ENCODE peak calls at places on chromosomes 12 and 14, in eight cellular contexts. One of them, this sample, is unnamed.

GRCh38 chr12:115597157-115597712 is 680.3 kb downstream of the MED13L start:
- DNase-seq in GM04503: peak
- DNase-seq in epithelial cell of esophagus: peak
- DNase-seq in GM12864: no peak
- DNase-seq in neural crest cell: no peak
- DNase-seq in activated naive CD8-positive, alpha-beta T cell treated with anti-CD3 and anti-CD28 coated beads, Interleukin-2, amount 10 ng/mL, durations not matched to agents 7 days and 5 days: no peak
- DNase-seq in left cardiac atrium: no peak
- DNase-seq in osteocyte: no peak
- DNase-seq in this sample: peak

GRCh38 chr14:104419865-104420458 is 159.6 kb upstream of the C14orf180 start:
- DNase-seq in epithelial cell of esophagus: no peak
- DNase-seq in neural crest cell: no peak
- DNase-seq in GM04503: no peak
- DNase-seq in left cardiac atrium: no peak
- DNase-seq in GM12864: no peak
- DNase-seq in activated naive CD8-positive, alpha-beta T cell treated with anti-CD3 and anti-CD28 coated beads, Interleukin-2, amount 10 ng/mL, durations not matched to agents 7 days and 5 days: no peak
- DNase-seq in osteocyte: no peak
- DNase-seq in this sample: no peak

GRCh38 chr12:90915353-90915752 is 39.6 kb downstream of the CCER1 start:
- DNase-seq in left cardiac atrium: no peak
- DNase-seq in epithelial cell of esophagus: no peak
- DNase-seq in GM12864: no peak
- DNase-seq in GM04503: no peak
- DNase-seq in neural crest cell: no peak
- DNase-seq in activated naive CD8-positive, alpha-beta T cell treated with anti-CD3 and anti-CD28 coated beads, Interleukin-2, amount 10 ng/mL, durations not matched to agents 7 days and 5 days: no peak
- DNase-seq in osteocyte: no peak
- DNase-seq in this sample: no peak

GRCh38 chr12:6032726-6033125 is 87.7 kb upstream of the ANO2 start:
- DNase-seq in GM04503: no peak
- DNase-seq in activated naive CD8-positive, alpha-beta T cell treated with anti-CD3 and anti-CD28 coated beads, Interleukin-2, amount 10 ng/mL, durations not matched to agents 7 days and 5 days: no peak
- DNase-seq in left cardiac atrium: no peak
- DNase-seq in epithelial cell of esophagus: no peak
- DNase-seq in GM12864: no peak
- DNase-seq in neural crest cell: no peak
- DNase-seq in osteocyte: no peak
- DNase-seq in this sample: no peak

GRCh38 chr12:104708891-104709290 is 249.2 kb downstream of the SLC41A2 start:
- DNase-seq in GM04503: no peak
- DNase-seq in left cardiac atrium: no peak
- DNase-seq in activated naive CD8-positive, alpha-beta T cell treated with anti-CD3 and anti-CD28 coated beads, Interleukin-2, amount 10 ng/mL, durations not matched to agents 7 days and 5 days: no peak
- DNase-seq in epithelial cell of esophagus: no peak
- DNase-seq in GM12864: no peak
- DNase-seq in neural crest cell: no peak
- DNase-seq in osteocyte: no peak
- DNase-seq in this sample: no peak

GRCh38 chr14:33307691-33308369 is 369.2 kb downstream of the NPAS3 start:
- DNase-seq in epithelial cell of esophagus: no peak
- DNase-seq in neural crest cell: no peak
- DNase-seq in GM12864: no peak
- DNase-seq in activated naive CD8-positive, alpha-beta T cell treated with anti-CD3 and anti-CD28 coated beads, Interleukin-2, amount 10 ng/mL, durations not matched to agents 7 days and 5 days: no peak
- DNase-seq in osteocyte: no peak
- DNase-seq in GM04503: peak
- DNase-seq in left cardiac atrium: peak
- DNase-seq in this sample: peak

GRCh38 chr12:23193552-23193951 is 568.6 kb downstream of the ETNK1 start:
- DNase-seq in osteocyte: no peak
- DNase-seq in left cardiac atrium: no peak
- DNase-seq in neural crest cell: no peak
- DNase-seq in activated naive CD8-positive, alpha-beta T cell treated with anti-CD3 and anti-CD28 coated beads, Interleukin-2, amount 10 ng/mL, durations not matched to agents 7 days and 5 days: no peak
- DNase-seq in GM12864: no peak
- DNase-seq in GM04503: no peak
- DNase-seq in epithelial cell of esophagus: no peak
- DNase-seq in this sample: no peak

GRCh38 chr12:92289611-92290010 is 144.0 kb upstream of the BTG1 start:
- DNase-seq in epithelial cell of esophagus: no peak
- DNase-seq in activated naive CD8-positive, alpha-beta T cell treated with anti-CD3 and anti-CD28 coated beads, Interleukin-2, amount 10 ng/mL, durations not matched to agents 7 days and 5 days: no peak
- DNase-seq in GM12864: no peak
- DNase-seq in GM04503: no peak
- DNase-seq in neural crest cell: no peak
- DNase-seq in left cardiac atrium: no peak
- DNase-seq in osteocyte: no peak
- DNase-seq in this sample: no peak

GRCh38 chr12:133063556-133063955 is 17.2 kb upstream of the ZNF140 start:
- DNase-seq in activated naive CD8-positive, alpha-beta T cell treated with anti-CD3 and anti-CD28 coated beads, Interleukin-2, amount 10 ng/mL, durations not matched to agents 7 days and 5 days: no peak
- DNase-seq in GM12864: no peak
- DNase-seq in neural crest cell: no peak
- DNase-seq in GM04503: no peak
- DNase-seq in epithelial cell of esophagus: no peak
- DNase-seq in left cardiac atrium: no peak
- DNase-seq in osteocyte: no peak
- DNase-seq in this sample: no peak

GRCh38 chr14:74985028-74985310 is 17.8 kb upstream of the EIF2B2 start:
- DNase-seq in GM12864: no peak
- DNase-seq in left cardiac atrium: no peak
- DNase-seq in neural crest cell: no peak
- DNase-seq in GM04503: no peak
- DNase-seq in epithelial cell of esophagus: no peak
- DNase-seq in activated naive CD8-positive, alpha-beta T cell treated with anti-CD3 and anti-CD28 coated beads, Interleukin-2, amount 10 ng/mL, durations not matched to agents 7 days and 5 days: no peak
- DNase-seq in osteocyte: no peak
- DNase-seq in this sample: no peak

GRCh38 chr14:23559010-23559920 is 3.2 kb downstream of the THTPA start:
- DNase-seq in neural crest cell: peak
- DNase-seq in GM12864: no peak
- DNase-seq in epithelial cell of esophagus: peak
- DNase-seq in GM04503: no peak
- DNase-seq in osteocyte: no peak
- DNase-seq in left cardiac atrium: peak
- DNase-seq in activated naive CD8-positive, alpha-beta T cell treated with anti-CD3 and anti-CD28 coated beads, Interleukin-2, amount 10 ng/mL, durations not matched to agents 7 days and 5 days: peak
- DNase-seq in this sample: no peak

GRCh38 chr12:9943244-9943643 is 11.1 kb upstream of the CLEC2A start:
- DNase-seq in activated naive CD8-positive, alpha-beta T cell treated with anti-CD3 and anti-CD28 coated beads, Interleukin-2, amount 10 ng/mL, durations not matched to agents 7 days and 5 days: no peak
- DNase-seq in GM04503: no peak
- DNase-seq in osteocyte: no peak
- DNase-seq in GM12864: no peak
- DNase-seq in left cardiac atrium: no peak
- DNase-seq in neural crest cell: no peak
- DNase-seq in epithelial cell of esophagus: peak
- DNase-seq in this sample: no peak

GRCh38 chr14:20494935-20495766 is 10.2 kb upstream of the RNASE10 start:
- DNase-seq in GM04503: no peak
- DNase-seq in GM12864: no peak
- DNase-seq in neural crest cell: no peak
- DNase-seq in activated naive CD8-positive, alpha-beta T cell treated with anti-CD3 and anti-CD28 coated beads, Interleukin-2, amount 10 ng/mL, durations not matched to agents 7 days and 5 days: no peak
- DNase-seq in left cardiac atrium: no peak
- DNase-seq in epithelial cell of esophagus: peak
- DNase-seq in osteocyte: no peak
- DNase-seq in this sample: no peak

GRCh38 chr14:100664841-100665425 is 61.8 kb upstream of the DLK1 start:
- DNase-seq in GM04503: no peak
- DNase-seq in GM12864: no peak
- DNase-seq in neural crest cell: no peak
- DNase-seq in activated naive CD8-positive, alpha-beta T cell treated with anti-CD3 and anti-CD28 coated beads, Interleukin-2, amount 10 ng/mL, durations not matched to agents 7 days and 5 days: no peak
- DNase-seq in osteocyte: no peak
- DNase-seq in epithelial cell of esophagus: no peak
- DNase-seq in left cardiac atrium: no peak
- DNase-seq in this sample: peak

GRCh38 chr12:65800928-65801327 is 23.4 kb upstream of the HMGA2 start:
- DNase-seq in neural crest cell: no peak
- DNase-seq in GM04503: peak
- DNase-seq in osteocyte: no peak
- DNase-seq in epithelial cell of esophagus: no peak
- DNase-seq in left cardiac atrium: no peak
- DNase-seq in activated naive CD8-positive, alpha-beta T cell treated with anti-CD3 and anti-CD28 coated beads, Interleukin-2, amount 10 ng/mL, durations not matched to agents 7 days and 5 days: no peak
- DNase-seq in GM12864: no peak
- DNase-seq in this sample: peak

GRCh38 chr12:58067610-58068387 is 126.4 kb downstream of the ATP23 start:
- DNase-seq in GM04503: peak
- DNase-seq in activated naive CD8-positive, alpha-beta T cell treated with anti-CD3 and anti-CD28 coated beads, Interleukin-2, amount 10 ng/mL, durations not matched to agents 7 days and 5 days: no peak
- DNase-seq in epithelial cell of esophagus: peak
- DNase-seq in neural crest cell: no peak
- DNase-seq in left cardiac atrium: no peak
- DNase-seq in osteocyte: no peak
- DNase-seq in GM12864: no peak
- DNase-seq in this sample: peak

GRCh38 chr14:23286904-23287479 is 1.1 kb upstream of the HOMEZ start:
- DNase-seq in neural crest cell: no peak
- DNase-seq in osteocyte: no peak
- DNase-seq in activated naive CD8-positive, alpha-beta T cell treated with anti-CD3 and anti-CD28 coated beads, Interleukin-2, amount 10 ng/mL, durations not matched to agents 7 days and 5 days: no peak
- DNase-seq in epithelial cell of esophagus: peak
- DNase-seq in left cardiac atrium: no peak
- DNase-seq in GM04503: no peak
- DNase-seq in GM12864: no peak
- DNase-seq in this sample: no peak

GRCh38 chr12:123492290-123492689 is 34.4 kb downstream of the SNRNP35 start:
- DNase-seq in epithelial cell of esophagus: no peak
- DNase-seq in osteocyte: no peak
- DNase-seq in activated naive CD8-positive, alpha-beta T cell treated with anti-CD3 and anti-CD28 coated beads, Interleukin-2, amount 10 ng/mL, durations not matched to agents 7 days and 5 days: no peak
- DNase-seq in neural crest cell: no peak
- DNase-seq in GM04503: no peak
- DNase-seq in left cardiac atrium: no peak
- DNase-seq in GM12864: no peak
- DNase-seq in this sample: no peak